ENCODE peak calls at places on chromosomes 13 and 19, in nine cellular contexts. F is mucosa of descending colon, R is A673, P is kidney, Z is spleen, Y is adrenal gland, N is iPS DF 6.9, K is lower leg skin, J is stomach. L is an unnamed sample.

GRCh38 chr13:44389856-44390255 is 16.2 kb downstream of the SERP2 start:
- DNase-seq in F (no peak), R (no peak), P (no peak), Z (no peak), Y (no peak), N (no peak), K (no peak), J (no peak), L (no peak)

GRCh38 chr19:535017-535835 is 3.7 kb downstream of the CDC34 start:
- DNase-seq in F (no peak), R (no peak), P (peak; percentile 75), Z (peak; percentile 75), Y (no peak), N (no peak), K (no peak), J (no peak), L (peak; percentile 60)

GRCh38 chr19:1070931-1071791 is 4.2 kb downstream of the ARHGAP45 start:
- DNase-seq in F (no peak), R (no peak), P (peak; percentile 70), Z (peak; percentile 81), Y (no peak), N (no peak), K (no peak), J (no peak), L (no peak)

GRCh38 chr19:46840157-46840942 is 10.3 kb downstream of the AP2S1 start:
- DNase-seq in F (peak; percentile 66), R (peak; percentile 81), P (no peak), Z (peak; percentile 79), Y (peak; percentile 62), N (peak; percentile 86), K (no peak), J (peak; percentile 57), L (no peak)

GRCh38 chr13:113491418-113491883 is 940 bp upstream of the DCUN1D2 start:
- DNase-seq in F (peak; percentile 62), R (peak; percentile 7), P (peak; percentile 83), Z (peak; percentile 89), Y (peak; percentile 62), N (no peak), K (peak; percentile 29), J (peak; percentile 37), L (peak; percentile 42)

GRCh38 chr13:32838985-32839384 is 177.2 kb upstream of the KL start:
- DNase-seq in F (no peak), R (no peak), P (no peak), Z (no peak), Y (no peak), N (no peak), K (no peak), J (peak; percentile 43), L (no peak)

GRCh38 chr19:47257411-47258169 is 1.3 kb downstream of the CCDC9 start:
- DNase-seq in F (peak; percentile 53), R (no peak), P (peak; percentile 80), Z (peak; percentile 77), Y (no peak), N (no peak), K (peak; percentile 59), J (no peak), L (no peak)

GRCh38 chr19:32570081-32570785 is 10.8 kb upstream of the PDCD5 start:
- DNase-seq in F (peak; percentile 48), R (peak; percentile 74), P (no peak), Z (no peak), Y (peak; percentile 60), N (peak; percentile 29), K (peak; percentile 24), J (peak; percentile 48), L (no peak)

GRCh38 chr19:36838784-36839324 is 667 bp upstream of the ZNF790 start:
- DNase-seq in F (no peak), R (no peak), P (no peak), Z (no peak), Y (no peak), N (no peak), K (no peak), J (no peak), L (no peak)

GRCh38 chr19:41624515-41624914 is 2.4 kb downstream of the CEACAM4 start:
- DNase-seq in F (no peak), R (no peak), P (no peak), Z (no peak), Y (no peak), N (no peak), K (no peak), J (no peak), L (no peak)

GRCh38 chr13:80430561-80430960 is 89.6 kb upstream of the SPRY2 start:
- DNase-seq in F (no peak), R (no peak), P (no peak), Z (no peak), Y (no peak), N (no peak), K (no peak), J (no peak), L (no peak)

GRCh38 chr13:46664195-46664594 is 111.2 kb downstream of the LRCH1 start:
- DNase-seq in F (no peak), R (no peak), P (no peak), Z (no peak), Y (no peak), N (no peak), K (no peak), J (no peak), L (no peak)

GRCh38 chr13:52851153-52851962 is 2.9 kb upstream of the PCDH8 start:
- DNase-seq in F (peak; percentile 56), R (peak; percentile 64), P (peak; percentile 74), Z (no peak), Y (peak; percentile 27), N (no peak), K (no peak), J (peak; percentile 32), L (no peak)

GRCh38 chr19:16160943-16161560 is 12.3 kb downstream of the CIB3 start:
- DNase-seq in F (no peak), R (peak; percentile 45), P (no peak), Z (no peak), Y (no peak), N (no peak), K (no peak), J (no peak), L (no peak)

GRCh38 chr19:32642771-32643170 is 32.2 kb downstream of the ANKRD27 start:
- DNase-seq in F (no peak), R (no peak), P (no peak), Z (peak; percentile 84), Y (no peak), N (no peak), K (no peak), J (no peak), L (no peak)

GRCh38 chr19:7931221-7932061 is 5.5 kb upstream of the CTXN1 start:
- DNase-seq in F (peak; percentile 29), R (no peak), P (peak; percentile 78), Z (peak; percentile 87), Y (peak; percentile 36), N (no peak), K (no peak), J (no peak), L (peak; percentile 54)

GRCh38 chr13:104318121-104318520 is 1251.9 kb upstream of the SLC10A2 start:
- DNase-seq in F (no peak), R (no peak), P (no peak), Z (no peak), Y (no peak), N (no peak), K (no peak), J (no peak), L (no peak)

GRCh38 chr19:48396010-48396870 is 2.8 kb downstream of the GRIN2D start:
- DNase-seq in F (no peak), R (peak; percentile 45), P (no peak), Z (no peak), Y (no peak), N (no peak), K (no peak), J (no peak), L (no peak)

DNA sequence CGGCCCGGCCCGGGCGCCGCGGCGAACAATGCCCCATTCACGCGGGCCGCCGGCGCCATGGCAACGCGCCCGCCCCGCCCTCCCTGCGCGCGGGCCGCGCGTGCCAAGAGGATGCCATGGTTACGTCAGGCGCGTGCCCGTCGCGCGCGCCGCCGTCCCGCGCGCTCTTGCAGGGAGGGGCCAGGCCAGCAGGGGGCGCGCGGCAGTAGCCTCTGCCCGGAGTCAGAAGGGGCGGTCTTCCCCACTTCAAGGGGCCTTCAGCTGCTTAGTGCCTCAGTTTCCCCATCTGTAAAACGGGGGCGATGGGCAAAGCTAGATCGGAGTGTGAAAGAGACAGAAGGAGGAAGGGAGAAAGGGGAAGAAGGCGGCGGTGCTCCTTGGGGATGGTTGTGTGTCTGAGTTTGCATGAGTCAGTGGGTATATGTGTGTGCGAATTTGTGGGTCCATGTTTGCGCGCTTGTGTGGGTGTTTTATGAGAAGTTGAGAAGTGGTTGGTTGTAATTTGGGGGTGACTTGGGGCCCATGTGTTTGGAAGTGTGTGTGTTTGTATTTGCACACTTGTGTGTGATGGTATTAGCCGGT is 11.6 kb upstream of the NFIX start:
- DNase-seq in F (peak; percentile 91), R (peak; percentile 85), P (peak; percentile 92), Z (peak; percentile 94), Y (peak; percentile 77), N (no peak), K (no peak), J (peak; percentile 86), L (peak; percentile 71)
- H3K4me3 ChIP-seq in F (no peak overlapping the region), R (peak overlapping the region; percentile 48), P (no peak overlapping the region), Z (peak overlapping the region; percentile 21), Y (no peak overlapping the region), N (peak overlapping the region; percentile 5), K (no peak overlapping the region), J (peak overlapping the region; percentile 29), L (no peak overlapping the region)

GRCh38 chr19:45598267-45599011 is 3.6 kb downstream of the GPR4 start:
- DNase-seq in F (no peak), R (no peak), P (no peak), Z (no peak), Y (no peak), N (no peak), K (no peak), J (no peak), L (no peak)
- H3K4me3 ChIP-seq in F (no peak overlapping the region), R (no peak overlapping the region), P (peak overlapping the region; percentile 54), Z (no peak overlapping the region), Y (no peak overlapping the region), N (no peak overlapping the region), K (no peak overlapping the region), J (peak overlapping the region; percentile 1), L (no peak overlapping the region)

GRCh38 chr19:6100284-6100915 is 9.9 kb downstream of the RFX2 start:
- DNase-seq in F (no peak), R (peak; percentile 64), P (peak; percentile 55), Z (peak; percentile 87), Y (no peak), N (no peak), K (no peak), J (no peak), L (no peak)
- H3K4me3 ChIP-seq in F (no peak overlapping the region), R (no peak overlapping the region), P (peak overlapping the region; percentile 14), Z (peak overlapping the region; percentile 27), Y (no peak overlapping the region), N (no peak overlapping the region), K (no peak overlapping the region), J (no peak overlapping the region), L (no peak overlapping the region)

DNA sequence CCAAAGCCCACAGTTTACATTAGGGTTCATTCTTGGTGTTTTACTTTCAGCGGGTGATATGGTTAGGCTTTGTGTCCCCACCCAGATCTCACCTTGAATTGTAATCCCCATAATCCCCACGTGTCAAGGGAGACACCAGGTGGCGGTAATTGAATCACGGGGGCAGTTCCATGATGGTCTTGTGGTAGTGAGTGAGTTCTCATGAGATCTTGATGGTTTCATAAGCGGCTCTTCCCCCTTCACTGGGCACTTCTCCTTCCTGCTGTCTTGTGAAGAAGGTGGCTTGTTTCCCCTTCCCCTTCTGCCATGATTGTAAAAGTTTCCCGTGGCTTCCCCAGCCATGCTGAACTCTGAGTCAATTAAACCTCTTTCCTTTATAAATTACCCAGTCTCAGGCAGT is 12.0 kb downstream of the FPR2 start:
- DNase-seq in F (no peak), R (no peak), P (no peak), Z (no peak), Y (no peak), N (no peak), K (no peak), J (no peak), L (no peak)
- H3K4me3 ChIP-seq in F (no peak overlapping the region), R (no peak overlapping the region), P (no peak overlapping the region), Z (no peak overlapping the region), Y (no peak overlapping the region), N (no peak overlapping the region), K (no peak overlapping the region), J (no peak overlapping the region), L (no peak overlapping the region)

L was measured in pancreas.